ENCODE peak calls at places on chromosomes 7 and 10, in four cellular contexts. U is heart left ventricle, C is K562, A is HepG2. Y is an unnamed sample.

GRCh38 chr7:83672157-83672556 is 23.2 kb upstream of the SEMA3E start:
- DNase-seq in C (no peak), U (no peak), A (no peak), Y (no peak)

GRCh38 chr7:42161723-42162122 is 75.3 kb downstream of the GLI3 start:
- DNase-seq in U (no peak), C (no peak), A (no peak), Y (no peak)

GRCh38 chr10:128440513-128441160 is 314.4 kb upstream of the MKI67 start:
- DNase-seq in C (no peak), A (no peak), U (no peak), Y (no peak)

GRCh38 chr7:6615853-6616555 is 594 bp downstream of the ZNF853 start:
- DNase-seq in A (peak), U (no peak), C (no peak), Y (no peak)

GRCh38 chr10:50653142-50653541 is 29.4 kb upstream of the SGMS1 start:
- DNase-seq in C (no peak), U (no peak), A (no peak), Y (no peak)

GRCh38 chr7:68967598-68967997 is 630.7 kb upstream of the AUTS2 start:
- DNase-seq in C (no peak), A (no peak), U (no peak), Y (no peak)

GRCh38 chr7:34128762-34129161 is 223.4 kb downstream of the BMPER start:
- DNase-seq in C (no peak), A (no peak), U (no peak), Y (no peak)

GRCh38 chr7:154255324-154255723 is 203.1 kb downstream of the DPP6 start:
- DNase-seq in A (no peak), U (no peak), C (no peak), Y (no peak)

GRCh38 chr7:130490888-130491771 is 755 bp upstream of the MEST start:
- DNase-seq in A (no peak), U (peak), C (no peak), Y (no peak)

GRCh38 chr7:43077732-43078391 is 34.6 kb upstream of the HECW1 start:
- DNase-seq in U (no peak), A (peak), C (peak), Y (no peak)

GRCh38 chr7:26191233-26191973 is 9.1 kb downstream of the HNRNPA2B1 start:
- DNase-seq in U (no peak), A (no peak), C (no peak), Y (no peak)

GRCh38 chr7:81361769-81362168 is 408.1 kb downstream of the HGF start:
- DNase-seq in U (no peak), C (no peak), A (no peak), Y (no peak)

GRCh38 chr10:103835121-103836045 is 20.0 kb downstream of the SH3PXD2A start:
- DNase-seq in C (no peak), A (no peak), U (peak), Y (no peak)
- TF ChIP-seq CTCF in C (no peak), A (no peak), U (no peak), Y (no peak)

GRCh38 chr10:90779573-90779972 is 78.3 kb downstream of the HTR7 start:
- DNase-seq in U (no peak), A (peak), C (peak), Y (no peak)
- TF ChIP-seq CTCF in U (no peak), A (peak), C (peak), Y (no peak)

GRCh38 chr7:15950299-15950698 is 263.8 kb upstream of the MEOX2 start:
- DNase-seq in U (no peak), A (no peak), C (no peak), Y (no peak)

DNA sequence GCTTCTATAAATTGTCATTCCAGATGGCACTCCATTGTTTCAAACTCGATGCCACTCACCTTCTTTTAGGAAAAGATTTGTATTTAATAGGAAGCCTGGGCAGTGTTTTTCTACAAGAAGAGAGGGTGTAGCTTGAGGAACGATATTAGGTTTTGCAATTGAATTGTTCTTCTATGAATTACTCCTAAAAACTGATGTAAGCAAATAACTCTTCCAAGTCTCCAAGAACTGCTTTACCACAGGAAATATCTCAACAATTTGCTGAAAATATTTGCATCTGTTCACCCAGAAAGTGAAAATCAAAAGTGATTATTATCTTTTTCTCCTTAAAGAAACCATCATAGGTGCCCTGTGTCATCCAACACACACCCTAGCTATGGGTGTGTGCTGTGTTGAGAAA is 261.3 kb upstream of the MEOX2 start:
- DNase-seq in U (no peak), A (no peak), C (no peak), Y (no peak)
- TF ChIP-seq CTCF in U (no peak), A (no peak), C (no peak), Y (no peak)

DNA sequence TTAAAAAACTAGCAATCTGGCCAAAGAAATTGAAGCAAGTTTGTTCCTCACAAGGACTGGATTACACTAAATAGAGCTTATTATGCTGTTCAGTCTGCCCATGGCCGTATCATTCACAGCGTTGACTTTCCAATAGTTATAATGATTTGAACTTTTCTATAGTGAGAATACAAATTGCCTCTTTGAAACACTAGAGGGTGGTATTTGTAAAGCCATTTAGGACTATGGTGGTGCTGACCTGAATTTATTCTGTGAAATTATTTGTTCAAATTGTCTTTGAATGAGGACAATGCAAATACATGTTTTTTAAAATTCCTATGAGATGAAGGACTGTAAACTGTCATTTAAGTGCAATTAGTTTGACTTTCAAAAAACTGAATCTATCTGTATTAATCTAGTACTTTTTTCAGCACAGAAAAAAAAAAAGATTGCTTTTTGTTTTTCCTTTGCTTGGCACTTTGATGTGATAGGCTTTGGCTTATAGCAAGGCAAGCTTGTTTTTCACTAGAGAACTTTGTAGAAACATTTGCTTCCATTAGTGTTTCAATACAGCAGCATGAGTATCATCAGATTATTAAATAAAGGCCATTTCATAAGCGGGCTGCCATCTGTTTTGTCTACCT is 122.6 kb upstream of the TMEM229A start:
- DNase-seq in C (no peak), A (peak), U (no peak), Y (no peak)
- TF ChIP-seq CTCF in C (peak), A (peak), U (peak), Y (no peak)

DNA sequence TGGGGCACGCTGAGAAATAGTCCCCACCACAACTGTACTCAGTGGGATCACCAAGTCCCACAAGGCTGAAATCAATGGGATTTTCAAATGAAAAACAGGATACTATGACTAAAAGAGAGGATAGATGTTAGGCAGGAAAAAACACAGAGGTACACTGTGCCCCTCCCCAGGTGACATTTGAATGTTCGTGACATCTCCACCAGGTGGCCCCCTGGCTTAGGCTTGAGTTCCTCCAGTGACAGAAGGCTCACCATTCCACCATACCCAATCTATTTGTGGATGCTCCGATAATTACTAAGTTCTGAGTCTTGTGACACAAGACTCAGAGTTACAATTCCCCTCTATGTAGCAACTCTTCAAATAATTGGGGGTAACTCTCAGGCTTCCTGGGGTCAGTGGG is 77.5 kb upstream of the KCNMA1 start:
- DNase-seq in A (peak), U (no peak), C (peak), Y (no peak)
- TF ChIP-seq CTCF in A (peak), U (no peak), C (peak), Y (no peak)

GRCh38 chr7:138142583-138143201 is 66.4 kb downstream of the AKR1D1 start:
- DNase-seq in C (no peak), A (no peak), U (no peak), Y (no peak)

GRCh38 chr7:138138244-138138643 is 62.0 kb downstream of the AKR1D1 start:
- DNase-seq in A (no peak), U (no peak), C (no peak), Y (no peak)

DNA sequence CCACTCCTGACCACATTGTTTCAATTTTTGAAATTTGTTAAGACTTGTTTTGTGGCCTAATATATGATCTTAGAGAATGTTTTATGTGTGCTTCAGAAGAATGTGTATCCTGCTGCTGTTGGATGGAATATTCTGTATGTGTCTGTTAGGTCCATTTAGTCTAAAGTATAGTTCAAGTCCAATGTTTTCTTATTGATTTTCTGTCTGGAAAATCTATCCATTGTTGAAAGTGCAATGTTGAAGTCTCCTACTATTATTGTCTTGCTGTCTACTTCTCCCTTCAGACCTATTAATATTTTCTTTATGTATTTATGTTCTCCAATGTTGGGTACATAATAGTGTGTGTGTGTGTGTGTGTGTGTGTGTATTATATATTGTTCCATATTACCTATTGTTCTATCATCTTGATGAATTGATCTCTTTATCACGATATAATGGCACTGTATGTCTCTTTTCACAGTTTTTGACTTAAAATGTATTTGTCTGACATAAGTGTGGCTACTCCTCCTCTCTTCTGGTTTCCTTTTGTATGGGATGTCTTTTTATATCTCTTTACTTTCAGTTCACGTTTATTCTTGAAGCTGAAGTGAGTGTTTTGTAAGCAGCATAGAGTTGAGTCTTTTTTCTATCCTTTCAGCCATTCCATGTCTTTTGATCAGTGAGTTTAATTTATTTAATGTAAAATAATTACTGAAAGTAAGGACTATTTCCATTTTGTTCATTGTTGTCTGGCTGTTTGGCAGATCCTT is 61.3 kb downstream of the AKR1D1 start:
- DNase-seq in C (no peak), A (no peak), U (no peak), Y (no peak)
- TF ChIP-seq CTCF in C (no peak), A (no peak), U (no peak), Y (no peak)

GRCh38 chr10:420154-421121 is 269.0 kb downstream of the DIP2C start:
- DNase-seq in C (no peak), A (no peak), U (no peak), Y (no peak)

GRCh38 chr10:421170-421569 is 268.3 kb downstream of the DIP2C start:
- DNase-seq in U (no peak), A (no peak), C (no peak), Y (no peak)

GRCh38 chr10:416091-416515 is 273.4 kb downstream of the DIP2C start:
- DNase-seq in A (peak), U (no peak), C (no peak), Y (no peak)

GRCh38 chr10:422232-422631 is 267.2 kb downstream of the DIP2C start:
- DNase-seq in U (no peak), C (no peak), A (no peak), Y (no peak)

GRCh38 chr10:418894-419293 is 270.6 kb downstream of the DIP2C start:
- DNase-seq in U (no peak), A (no peak), C (no peak), Y (no peak)
- TF ChIP-seq CTCF in U (no peak), A (no peak), C (no peak), Y (no peak)

GRCh38 chr7:142567201-142567600 is 182.1 kb upstream of the PRSS1 start:
- DNase-seq in A (no peak), C (no peak), U (no peak), Y (no peak)

GRCh38 chr7:142569851-142570250 is 179.4 kb upstream of the PRSS1 start:
- DNase-seq in C (no peak), A (no peak), U (no peak), Y (no peak)

GRCh38 chr7:142568430-142569097 is 180.7 kb upstream of the PRSS1 start:
- DNase-seq in U (no peak), A (no peak), C (no peak), Y (no peak)

GRCh38 chr7:142566291-142566690 is 183.0 kb upstream of the PRSS1 start:
- DNase-seq in A (no peak), C (no peak), U (no peak), Y (no peak)

GRCh38 chr7:142567676-142568075 is 181.6 kb upstream of the PRSS1 start:
- DNase-seq in A (no peak), U (no peak), C (no peak), Y (no peak)
- TF ChIP-seq CTCF in A (no peak), U (no peak), C (no peak), Y (no peak)

DNA sequence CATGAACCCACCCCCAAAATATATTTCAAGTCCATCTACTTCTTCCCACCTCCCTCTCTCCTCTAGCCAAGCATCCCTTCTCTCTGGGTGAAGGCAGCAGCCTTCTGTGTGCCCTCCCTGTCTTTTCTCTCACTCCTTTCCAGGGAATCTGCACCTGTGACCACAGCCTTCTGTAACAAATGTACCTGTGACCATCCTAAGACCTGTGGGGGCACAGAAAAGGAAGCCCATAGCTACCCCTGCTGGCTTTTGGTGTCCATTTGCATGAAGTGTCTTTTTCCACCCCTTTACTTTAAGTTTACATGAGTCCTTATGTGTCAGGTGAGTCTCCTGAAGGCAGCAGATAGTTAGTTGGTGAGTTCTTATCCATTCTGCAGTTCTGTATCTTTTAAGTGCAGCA is 2.0 kb upstream of the TBXAS1 start:
- DNase-seq in C (no peak), U (no peak), A (no peak), Y (no peak)
- TF ChIP-seq CTCF in C (peak), U (no peak), A (peak), Y (no peak)

Y was measured in omental fat pad.